ENCODE peak calls at places on chromosomes 4 and X, in five cellular contexts. One of them, this sample, is unnamed.

GRCh38 chr4:6568689-6569332 is 6.2 kb upstream of the MAN2B2 start:
- DNase-seq in foreskin fibroblast: peak; percentile 78
- DNase-seq in iPS-NIHi11: no peak
- DNase-seq in SJCRH30: no peak
- DNase-seq in NCI-H524 treated with DMSO at 0.1 percent for 48 hours: peak; percentile 86
- DNase-seq in this sample: no peak

GRCh38 chrX:64662876-64663275 is 267.6 kb upstream of the MTMR8 start:
- DNase-seq in SJCRH30: no peak
- DNase-seq in NCI-H524 treated with DMSO at 0.1 percent for 48 hours: no peak
- DNase-seq in foreskin fibroblast: no peak
- DNase-seq in iPS-NIHi11: no peak
- DNase-seq in this sample: no peak

GRCh38 chrX:9928083-9928482 is 39.1 kb upstream of the CLDN34 start:
- DNase-seq in foreskin fibroblast: no peak
- DNase-seq in iPS-NIHi11: peak; percentile 57
- DNase-seq in NCI-H524 treated with DMSO at 0.1 percent for 48 hours: no peak
- DNase-seq in SJCRH30: peak; percentile 22
- DNase-seq in this sample: no peak

GRCh38 chrX:153469811-153470410 is 465 bp downstream of the HAUS7 start:
- DNase-seq in iPS-NIHi11: peak; percentile 53
- DNase-seq in SJCRH30: peak; percentile 44
- DNase-seq in NCI-H524 treated with DMSO at 0.1 percent for 48 hours: no peak
- DNase-seq in foreskin fibroblast: peak; percentile 61
- DNase-seq in this sample: peak; percentile 55

GRCh38 chr4:48483777-48484493 is 792 bp downstream of the SLC10A4 start:
- DNase-seq in iPS-NIHi11: peak; percentile 33
- DNase-seq in foreskin fibroblast: peak; percentile 39
- DNase-seq in NCI-H524 treated with DMSO at 0.1 percent for 48 hours: no peak
- DNase-seq in SJCRH30: no peak
- DNase-seq in this sample: peak; percentile 79

GRCh38 chr4:186486172-186486571 is 69.2 kb downstream of the MTNR1A start:
- DNase-seq in NCI-H524 treated with DMSO at 0.1 percent for 48 hours: no peak
- DNase-seq in SJCRH30: no peak
- DNase-seq in foreskin fibroblast: no peak
- DNase-seq in iPS-NIHi11: no peak
- DNase-seq in this sample: peak; percentile 24

GRCh38 chrX:19747672-19748610 is 139.5 kb downstream of the SH3KBP1 start:
- DNase-seq in iPS-NIHi11: no peak
- DNase-seq in foreskin fibroblast: no peak
- DNase-seq in NCI-H524 treated with DMSO at 0.1 percent for 48 hours: no peak
- DNase-seq in SJCRH30: no peak
- DNase-seq in this sample: no peak

GRCh38 chrX:96683997-96684338 is 674 bp upstream of the DIAPH2 start:
- DNase-seq in foreskin fibroblast: peak; percentile 8
- DNase-seq in SJCRH30: peak; percentile 38
- DNase-seq in NCI-H524 treated with DMSO at 0.1 percent for 48 hours: peak; percentile 32
- DNase-seq in iPS-NIHi11: no peak
- DNase-seq in this sample: no peak

GRCh38 chrX:22273714-22274317 is 1.1 kb downstream of the CBLL2 start:
- DNase-seq in foreskin fibroblast: no peak
- DNase-seq in iPS-NIHi11: no peak
- DNase-seq in NCI-H524 treated with DMSO at 0.1 percent for 48 hours: no peak
- DNase-seq in SJCRH30: no peak
- DNase-seq in this sample: no peak

GRCh38 chrX:323721-324628 is 5.4 kb upstream of the GTPBP6 start:
- DNase-seq in SJCRH30: no peak
- DNase-seq in foreskin fibroblast: peak; percentile 65
- DNase-seq in iPS-NIHi11: no peak
- DNase-seq in NCI-H524 treated with DMSO at 0.1 percent for 48 hours: no peak
- DNase-seq in this sample: peak; percentile 66

GRCh38 chrX:141467442-141467841 is 117.1 kb downstream of the SPANXA1 start:
- DNase-seq in NCI-H524 treated with DMSO at 0.1 percent for 48 hours: no peak
- DNase-seq in SJCRH30: no peak
- DNase-seq in foreskin fibroblast: peak; percentile 2
- DNase-seq in iPS-NIHi11: no peak
- DNase-seq in this sample: peak; percentile 1

GRCh38 chr4:6680372-6681034 is 13.2 kb upstream of the S100P start:
- DNase-seq in SJCRH30: no peak
- DNase-seq in iPS-NIHi11: peak; percentile 84
- DNase-seq in foreskin fibroblast: no peak
- DNase-seq in NCI-H524 treated with DMSO at 0.1 percent for 48 hours: no peak
- DNase-seq in this sample: peak; percentile 52

GRCh38 chr4:2059034-2059725 is at the start of gene NAT8L:
- DNase-seq in foreskin fibroblast: peak; percentile 71
- DNase-seq in SJCRH30: peak; percentile 49
- DNase-seq in iPS-NIHi11: peak; percentile 86
- DNase-seq in NCI-H524 treated with DMSO at 0.1 percent for 48 hours: no peak
- DNase-seq in this sample: peak; percentile 93

GRCh38 chr4:13920111-13920875 is 292.8 kb upstream of the BOD1L1 start:
- DNase-seq in NCI-H524 treated with DMSO at 0.1 percent for 48 hours: no peak
- DNase-seq in foreskin fibroblast: peak; percentile 57
- DNase-seq in iPS-NIHi11: no peak
- DNase-seq in SJCRH30: no peak
- DNase-seq in this sample: no peak

GRCh38 chr4:159273841-159274240 is 171.0 kb downstream of the RAPGEF2 start:
- DNase-seq in SJCRH30: no peak
- DNase-seq in NCI-H524 treated with DMSO at 0.1 percent for 48 hours: no peak
- DNase-seq in foreskin fibroblast: no peak
- DNase-seq in iPS-NIHi11: no peak
- DNase-seq in this sample: no peak

GRCh38 chrX:68832516-68833447 is 4.0 kb downstream of the EFNB1 start:
- DNase-seq in foreskin fibroblast: no peak
- DNase-seq in NCI-H524 treated with DMSO at 0.1 percent for 48 hours: no peak
- DNase-seq in iPS-NIHi11: no peak
- DNase-seq in SJCRH30: peak; percentile 46
- DNase-seq in this sample: no peak

GRCh38 chr4:184163813-184164212 is 53.9 kb downstream of the ENPP6 start:
- DNase-seq in iPS-NIHi11: peak; percentile 83
- DNase-seq in foreskin fibroblast: peak; percentile 7
- DNase-seq in SJCRH30: peak; percentile 25
- DNase-seq in NCI-H524 treated with DMSO at 0.1 percent for 48 hours: peak; percentile 3
- DNase-seq in this sample: peak; percentile 84

GRCh38 chr4:137213372-137214173 is 318.7 kb downstream of the PCDH18 start:
- DNase-seq in NCI-H524 treated with DMSO at 0.1 percent for 48 hours: peak; percentile 3
- DNase-seq in foreskin fibroblast: peak; percentile 76
- DNase-seq in iPS-NIHi11: no peak
- DNase-seq in SJCRH30: no peak
- DNase-seq in this sample: no peak

GRCh38 chr4:4254179-4254578 is 6.2 kb upstream of the TMEM128 start:
- DNase-seq in foreskin fibroblast: no peak
- DNase-seq in NCI-H524 treated with DMSO at 0.1 percent for 48 hours: no peak
- DNase-seq in SJCRH30: no peak
- DNase-seq in iPS-NIHi11: no peak
- DNase-seq in this sample: no peak

GRCh38 chr4:14564281-14564680 is 438.0 kb upstream of the CPEB2 start:
- DNase-seq in NCI-H524 treated with DMSO at 0.1 percent for 48 hours: no peak
- DNase-seq in iPS-NIHi11: no peak
- DNase-seq in foreskin fibroblast: no peak
- DNase-seq in SJCRH30: no peak
- DNase-seq in this sample: no peak

GRCh38 chr4:74598611-74599325 is 153.8 kb downstream of the AREG start:
- DNase-seq in foreskin fibroblast: no peak
- DNase-seq in NCI-H524 treated with DMSO at 0.1 percent for 48 hours: no peak
- DNase-seq in SJCRH30: no peak
- DNase-seq in iPS-NIHi11: no peak
- DNase-seq in this sample: no peak

GRCh38 chr4:173924561-173924960 is 358.9 kb downstream of the FBXO8 start:
- DNase-seq in SJCRH30: no peak
- DNase-seq in foreskin fibroblast: peak; percentile 16
- DNase-seq in iPS-NIHi11: no peak
- DNase-seq in NCI-H524 treated with DMSO at 0.1 percent for 48 hours: no peak
- DNase-seq in this sample: peak; percentile 70

GRCh38 chrX:34379891-34380290 is 247.8 kb upstream of the FAM47A start:
- DNase-seq in foreskin fibroblast: peak; percentile 18
- DNase-seq in NCI-H524 treated with DMSO at 0.1 percent for 48 hours: no peak
- DNase-seq in SJCRH30: no peak
- DNase-seq in iPS-NIHi11: no peak
- DNase-seq in this sample: no peak

This sample was measured in SK-N-SH.